ENCODE peak calls at places on chromosomes 1 and 21, in four cellular contexts. One of them, this sample, is unnamed.
A peak's percentile ranks its signal among the peaks of the same experiment; 100 is the strongest.

GRCh38 chr1:57061369-57061768 is 95.6 kb upstream of the C8B start:
- DNase-seq in GM23248: peak; percentile 81
- DNase-seq in IMR-90: peak; percentile 10
- DNase-seq in keratinocyte: no peak
- DNase-seq in this sample: no peak

GRCh38 chr1:219120625-219121544 is 52.8 kb upstream of the LYPLAL1 start:
- DNase-seq in keratinocyte: no peak
- DNase-seq in IMR-90: peak; percentile 91
- DNase-seq in GM23248: peak; percentile 93
- DNase-seq in this sample: no peak

GRCh38 chr21:17482928-17483327 is 29.9 kb upstream of the CXADR start:
- DNase-seq in keratinocyte: no peak
- DNase-seq in GM23248: no peak
- DNase-seq in IMR-90: no peak
- DNase-seq in this sample: no peak

GRCh38 chr1:227937531-227938145 is 10.1 kb downstream of the WNT9A start:
- DNase-seq in keratinocyte: no peak
- DNase-seq in IMR-90: no peak
- DNase-seq in GM23248: no peak
- DNase-seq in this sample: no peak

GRCh38 chr1:172723251-172723650 is 64.3 kb downstream of the FASLG start:
- DNase-seq in GM23248: no peak
- DNase-seq in IMR-90: peak; percentile 31
- DNase-seq in keratinocyte: no peak
- DNase-seq in this sample: no peak

GRCh38 chr1:226082959-226083302 is 20.4 kb downstream of the H3-3A start:
- DNase-seq in keratinocyte: no peak
- DNase-seq in GM23248: peak; percentile 83
- DNase-seq in IMR-90: no peak
- DNase-seq in this sample: peak; percentile 30

GRCh38 chr1:161763522-161764098 is 2.5 kb upstream of the ATF6 start:
- DNase-seq in keratinocyte: no peak
- DNase-seq in IMR-90: no peak
- DNase-seq in GM23248: no peak
- DNase-seq in this sample: peak; percentile 62

GRCh38 chr1:26686795-26687194 is 9.0 kb upstream of the ARID1A start:
- DNase-seq in IMR-90: no peak
- DNase-seq in GM23248: no peak
- DNase-seq in keratinocyte: no peak
- DNase-seq in this sample: no peak

GRCh38 chr1:88998716-88999115 is 6.3 kb upstream of the KYAT3 start:
- DNase-seq in keratinocyte: no peak
- DNase-seq in IMR-90: peak; percentile 69
- DNase-seq in GM23248: peak; percentile 70
- DNase-seq in this sample: peak; percentile 76

GRCh38 chr1:10494754-10495474 is 20.2 kb downstream of the PEX14 start:
- DNase-seq in GM23248: peak; percentile 78
- DNase-seq in IMR-90: peak; percentile 61
- DNase-seq in keratinocyte: no peak
- DNase-seq in this sample: peak; percentile 77

DNA sequence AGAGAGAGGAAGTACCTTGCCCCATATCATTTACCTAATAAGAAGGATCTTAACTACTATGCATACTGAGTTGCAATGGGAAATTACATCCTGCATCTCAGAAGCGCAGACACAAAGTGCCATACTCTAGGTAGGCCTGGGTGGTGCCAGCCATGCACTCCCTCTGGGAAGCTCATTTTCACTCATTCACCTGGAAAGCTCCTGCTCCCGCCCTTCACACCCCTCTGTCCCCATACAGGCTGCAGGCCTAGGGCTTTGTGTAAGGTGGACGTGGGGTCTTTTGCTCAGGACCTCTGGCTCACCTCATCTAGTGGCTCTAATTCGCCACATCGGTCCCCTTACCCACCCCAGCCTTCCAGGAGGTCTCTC is 796 bp downstream of the MRPS15 start:
- DNase-seq in GM23248: no peak
- DNase-seq in keratinocyte: no peak
- DNase-seq in IMR-90: no peak
- DNase-seq in this sample: peak; percentile 8
- H3K4me2 ChIP-seq in GM23248: peak overlapping the region; percentile 65
- H3K4me2 ChIP-seq in keratinocyte: peak overlapping the region; percentile 99
- H3K4me2 ChIP-seq in IMR-90: peak overlapping the region; percentile 95
- H3K4me2 ChIP-seq in this sample: peak overlapping the region; percentile 70

DNA sequence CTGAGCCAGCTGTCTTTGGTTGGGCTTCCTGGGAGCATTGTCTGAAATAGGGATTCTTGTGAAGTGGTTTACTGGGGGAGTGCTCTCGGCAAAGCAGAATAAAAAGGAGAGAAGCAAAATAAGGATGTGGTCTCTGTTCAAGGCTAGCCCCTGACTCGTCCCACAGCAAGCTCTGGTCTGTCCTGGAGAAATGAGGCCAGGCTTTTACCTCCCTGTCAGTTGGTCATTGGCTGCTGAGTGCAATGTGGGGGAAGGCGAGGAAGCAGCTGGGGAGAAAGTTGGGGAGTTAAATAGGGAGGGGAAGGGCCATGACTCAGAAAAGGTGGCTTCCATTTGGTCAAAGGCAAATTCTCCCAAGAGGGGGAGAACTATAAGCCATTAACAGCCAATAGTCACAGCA is 303.9 kb upstream of the DUSP10 start:
- DNase-seq in keratinocyte: no peak
- DNase-seq in GM23248: no peak
- DNase-seq in IMR-90: no peak
- DNase-seq in this sample: no peak
- H3K27ac ChIP-seq in keratinocyte: no peak overlapping the region
- H3K27ac ChIP-seq in GM23248: no peak overlapping the region
- H3K27ac ChIP-seq in IMR-90: no peak overlapping the region
- H3K27ac ChIP-seq in this sample: no peak overlapping the region

DNA sequence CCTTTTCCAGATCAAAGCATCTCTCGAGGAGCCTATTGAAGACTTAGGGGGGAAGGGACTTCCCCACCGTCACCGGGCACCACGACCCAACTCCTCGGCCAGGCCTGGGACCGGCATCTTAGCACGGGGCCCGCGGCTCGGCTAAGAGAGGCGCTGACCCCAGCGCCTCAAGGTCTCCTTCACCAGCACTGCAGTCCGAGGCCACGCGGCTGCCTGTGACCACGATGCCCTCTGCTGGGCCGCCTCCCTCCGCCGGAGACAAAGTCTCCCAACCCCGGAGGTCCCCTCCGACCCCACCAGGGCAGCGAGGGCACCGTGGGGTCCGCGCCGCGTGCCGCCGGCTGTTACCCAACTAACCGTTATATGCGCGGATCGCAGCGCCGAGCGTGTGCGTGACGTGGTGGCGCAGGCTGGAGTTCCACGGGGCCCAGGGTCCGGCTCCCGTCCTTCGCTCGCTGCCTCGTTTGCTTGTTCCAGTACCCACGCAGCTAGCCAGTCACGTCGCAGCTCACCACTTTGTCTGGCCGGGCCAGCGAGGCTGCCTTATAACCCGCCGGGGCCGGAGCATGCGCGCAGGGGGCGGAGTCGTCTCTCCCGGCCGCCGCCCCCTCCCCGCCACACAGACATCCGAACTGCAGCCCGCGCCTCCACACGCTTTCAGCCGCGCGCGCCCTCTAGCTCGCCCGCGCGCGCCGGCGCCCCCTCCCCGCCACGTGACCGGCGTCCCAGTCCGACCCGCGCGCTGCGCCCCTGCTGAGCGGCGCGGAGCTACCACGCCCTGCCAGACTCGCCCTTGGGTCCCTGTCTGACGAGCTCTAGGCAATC is at the start of gene SLC16A1:
- DNase-seq in IMR-90: peak; percentile 91
- DNase-seq in GM23248: peak; percentile 97
- DNase-seq in keratinocyte: peak; percentile 72
- DNase-seq in this sample: peak; percentile 94
- H3K4me3 ChIP-seq in IMR-90: peak within 1 kb of the TSS; percentile 80
- H3K4me3 ChIP-seq in GM23248: peak within 1 kb of the TSS; percentile 98
- H3K4me3 ChIP-seq in keratinocyte: peak within 1 kb of the TSS; percentile 76
- H3K4me3 ChIP-seq in this sample: peak within 1 kb of the TSS; percentile 88

GRCh38 chr1:110383311-110383990 is 7.4 kb downstream of the SLC16A4 start:
- DNase-seq in IMR-90: no peak
- DNase-seq in GM23248: peak; percentile 44
- DNase-seq in keratinocyte: no peak
- DNase-seq in this sample: peak; percentile 21

GRCh38 chr1:110380667-110381283 is 10.1 kb downstream of the SLC16A4 start:
- DNase-seq in GM23248: peak; percentile 34
- DNase-seq in keratinocyte: no peak
- DNase-seq in IMR-90: peak; percentile 94
- DNase-seq in this sample: peak; percentile 40

GRCh38 chr1:110387048-110387748 is 3.6 kb downstream of the SLC16A4 start:
- DNase-seq in keratinocyte: no peak
- DNase-seq in GM23248: no peak
- DNase-seq in IMR-90: no peak
- DNase-seq in this sample: no peak

GRCh38 chr1:110385369-110385768 is 5.5 kb downstream of the SLC16A4 start:
- DNase-seq in GM23248: no peak
- DNase-seq in keratinocyte: no peak
- DNase-seq in IMR-90: no peak
- DNase-seq in this sample: peak; percentile 33

GRCh38 chr1:110384581-110385321 is 6.1 kb downstream of the SLC16A4 start:
- DNase-seq in keratinocyte: no peak
- DNase-seq in GM23248: no peak
- DNase-seq in IMR-90: no peak
- DNase-seq in this sample: peak; percentile 94
- H3K4me2 ChIP-seq in keratinocyte: no peak overlapping the region
- H3K4me2 ChIP-seq in GM23248: no peak overlapping the region
- H3K4me2 ChIP-seq in IMR-90: no peak overlapping the region
- H3K4me2 ChIP-seq in this sample: peak overlapping the region; percentile 86

DNA sequence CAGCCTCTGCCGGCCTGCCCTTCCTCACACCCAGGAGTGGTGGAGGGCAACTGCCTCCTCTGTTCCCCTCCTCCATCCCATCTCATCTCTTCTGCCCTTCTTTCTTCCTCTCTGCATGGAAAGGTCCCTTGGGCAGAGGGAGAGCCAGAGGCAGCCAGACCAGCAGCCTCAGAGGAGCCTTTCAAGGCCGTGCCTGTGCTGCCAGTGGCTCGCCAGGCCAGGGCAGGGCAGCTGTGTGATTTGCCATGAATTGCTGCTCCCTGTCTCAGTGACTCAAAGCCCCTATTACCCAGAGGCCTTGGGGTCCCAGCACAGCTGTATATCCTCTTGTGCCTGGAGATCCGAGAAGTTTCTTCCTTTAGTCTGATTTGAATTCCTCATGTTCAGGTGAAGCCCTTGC is 21.9 kb downstream of the TMCC2 start:
- DNase-seq in keratinocyte: no peak
- DNase-seq in GM23248: no peak
- DNase-seq in IMR-90: no peak
- DNase-seq in this sample: no peak
- H3K27ac ChIP-seq in keratinocyte: no peak overlapping the region
- H3K27ac ChIP-seq in GM23248: no peak overlapping the region
- H3K27ac ChIP-seq in IMR-90: peak overlapping the region; percentile 10
- H3K27ac ChIP-seq in this sample: no peak overlapping the region

GRCh38 chr1:169107673-169108160 is 1.2 kb downstream of the ATP1B1 start:
- DNase-seq in keratinocyte: no peak
- DNase-seq in GM23248: peak; percentile 55
- DNase-seq in IMR-90: peak; percentile 62
- DNase-seq in this sample: peak; percentile 48
- H3K4me3 ChIP-seq in keratinocyte: peak overlapping the region; percentile 70
- H3K4me3 ChIP-seq in GM23248: peak overlapping the region; percentile 94
- H3K4me3 ChIP-seq in IMR-90: peak overlapping the region; percentile 97
- H3K4me3 ChIP-seq in this sample: peak overlapping the region; percentile 94